ENCODE peak calls at places on chromosome 18, in seven cellular contexts. Y, D, L, N, G, W and T are unnamed samples.

GRCh38 chr18:24995738-24996137 is 356.2 kb downstream of the ZNF521 start:
- DNase-seq in L (no peak), D (no peak), Y (no peak), N (no peak), W (no peak), G (no peak), T (no peak)

GRCh38 chr18:2304378-2305175 is 266.7 kb downstream of the METTL4 start:
- DNase-seq in G (no peak), Y (no peak), N (no peak), L (no peak), W (no peak), D (no peak), T (no peak)

GRCh38 chr18:62717059-62717849 is 1.9 kb downstream of the PHLPP1 start:
- DNase-seq in W (no peak), Y (peak), G (peak), L (no peak), D (peak), N (no peak), T (peak)

GRCh38 chr18:75977069-75977468 is 518.0 kb downstream of the ZNF516 start:
- DNase-seq in L (no peak), D (no peak), G (no peak), Y (no peak), N (no peak), W (no peak), T (no peak)

GRCh38 chr18:22032392-22032961 is 136.9 kb upstream of the GATA6 start:
- DNase-seq in G (no peak), N (no peak), Y (no peak), L (peak), W (no peak), D (no peak), T (no peak)

GRCh38 chr18:26022585-26022984 is 67.8 kb downstream of the SS18 start:
- DNase-seq in L (no peak), D (no peak), Y (no peak), W (no peak), G (no peak), N (no peak), T (no peak)

GRCh38 chr18:45166341-45167108 is 448.8 kb upstream of the SLC14A2 start:
- DNase-seq in L (no peak), Y (no peak), D (no peak), G (no peak), W (no peak), N (no peak), T (no peak)

GRCh38 chr18:6606411-6607085 is 123.0 kb upstream of the ARHGAP28 start:
- DNase-seq in Y (no peak), N (no peak), W (no peak), G (no peak), D (no peak), L (no peak), T (no peak)

GRCh38 chr18:2324459-2324858 is 246.8 kb downstream of the METTL4 start:
- DNase-seq in N (no peak), G (no peak), D (no peak), Y (no peak), W (no peak), L (no peak), T (no peak)

GRCh38 chr18:79933765-79934164 is 17.7 kb downstream of the SLC66A2 start:
- DNase-seq in G (no peak), W (no peak), L (peak), Y (no peak), N (no peak), D (no peak), T (no peak)

GRCh38 chr18:49149011-49149410 is 198.2 kb upstream of the SMAD7 start:
- DNase-seq in D (no peak), G (no peak), Y (no peak), W (no peak), L (no peak), N (no peak), T (no peak)

GRCh38 chr18:56517181-56517580 is 121.2 kb downstream of the TXNL1 start:
- DNase-seq in W (no peak), Y (no peak), D (no peak), L (no peak), G (no peak), N (no peak), T (no peak)

GRCh38 chr18:26477828-26478466 is 70.4 kb downstream of the KCTD1 start:
- DNase-seq in W (no peak), D (no peak), G (no peak), N (no peak), Y (no peak), L (no peak), T (no peak)

GRCh38 chr18:68428026-68428425 is 286.9 kb downstream of the TMX3 start:
- DNase-seq in Y (no peak), D (no peak), L (no peak), G (no peak), W (no peak), N (no peak), T (no peak)

GRCh38 chr18:52045946-52046345 is 294.1 kb upstream of the DCC start:
- DNase-seq in W (no peak), N (no peak), D (no peak), L (no peak), Y (no peak), G (no peak), T (no peak)

GRCh38 chr18:10279476-10279875 is 175.0 kb upstream of the APCDD1 start:
- DNase-seq in G (no peak), D (no peak), W (no peak), Y (no peak), N (no peak), L (no peak), T (no peak)